ENCODE peak calls at places on chromosomes 7 and 10, in five cellular contexts. B is pancreas, W is AG09309, M is fibroblast of pulmonary artery, X is PC-3. I is an unnamed sample.

GRCh38 chr7:50473531-50473930 is 23.4 kb upstream of the FIGNL1 start:
- DNase-seq in W (no peak), B (no peak), X (no peak), M (no peak), I (no peak)

GRCh38 chr7:36011588-36011965 is 141.5 kb upstream of the EEPD1 start:
- DNase-seq in B (no peak), W (no peak), X (no peak), M (no peak), I (no peak)

GRCh38 chr10:113052076-113052830 is 102.2 kb downstream of the TCF7L2 start:
- DNase-seq in X (peak), W (no peak), B (no peak), M (peak), I (no peak)

GRCh38 chr10:112689327-112689726 is 242.3 kb downstream of the VTI1A start:
- DNase-seq in B (no peak), M (peak), W (no peak), X (peak), I (no peak)

GRCh38 chr10:80462986-80463741 is 9.1 kb downstream of the TSPAN14 start:
- DNase-seq in W (no peak), B (no peak), M (no peak), X (no peak), I (no peak)

GRCh38 chr7:43764039-43764789 is 5.7 kb downstream of the BLVRA start:
- DNase-seq in X (peak), B (no peak), W (no peak), M (peak), I (peak)

GRCh38 chr7:77529279-77529678 is 7.8 kb upstream of the PTPN12 start:
- DNase-seq in W (no peak), X (no peak), B (no peak), M (no peak), I (no peak)

GRCh38 chr7:158268851-158269535 is 318.6 kb downstream of the PTPRN2 start:
- DNase-seq in W (no peak), B (peak), X (no peak), M (no peak), I (no peak)

GRCh38 chr10:132577350-132578005 is 39.9 kb downstream of the INPP5A start:
- DNase-seq in M (peak), W (no peak), X (peak), B (no peak), I (peak)

GRCh38 chr10:63481815-63482421 is 16.1 kb upstream of the JMJD1C start:
- DNase-seq in W (no peak), M (peak), B (no peak), X (no peak), I (no peak)

GRCh38 chr10:66822801-66823200 is 103.0 kb upstream of the LRRTM3 start:
- DNase-seq in M (no peak), W (no peak), X (no peak), B (no peak), I (no peak)

GRCh38 chr10:43628956-43629355 is 19.7 kb downstream of the ZNF32 start:
- DNase-seq in M (no peak), W (no peak), X (no peak), B (no peak), I (no peak)

GRCh38 chr7:43729924-43730248 is 563 bp upstream of the COA1 start:
- DNase-seq in W (no peak), M (no peak), X (no peak), B (no peak), I (no peak)

GRCh38 chr7:17422966-17423365 is 124.5 kb downstream of the AHR start:
- DNase-seq in X (no peak), B (no peak), M (no peak), W (peak), I (no peak)

GRCh38 chr7:156056548-156056947 is 244.3 kb upstream of the SHH start:
- DNase-seq in W (no peak), X (no peak), B (no peak), M (no peak), I (no peak)

GRCh38 chr7:81383848-81384247 is 386.0 kb downstream of the HGF start:
- DNase-seq in M (no peak), B (no peak), W (no peak), X (no peak), I (no peak)

GRCh38 chr10:43623351-43623750 is 17.1 kb downstream of the ZNF485 start:
- DNase-seq in W (no peak), X (no peak), M (peak), B (no peak), I (no peak)

GRCh38 chr7:127954371-127954770 is 76.9 kb downstream of the LRRC4 start:
- DNase-seq in X (no peak), M (no peak), W (no peak), B (no peak), I (no peak)

GRCh38 chr10:36534471-36535002 is 590.9 kb upstream of the ANKRD30A start:
- DNase-seq in M (peak), B (no peak), X (peak), W (peak), I (no peak)

GRCh38 chr10:62514079-62514693 is 140.0 kb downstream of the ZNF365 start:
- DNase-seq in B (no peak), W (no peak), M (no peak), X (no peak), I (no peak)

GRCh38 chr10:99560277-99561126 is 27.8 kb downstream of the NKX2-3 start:
- DNase-seq in M (peak), X (peak), B (no peak), W (peak), I (no peak)

GRCh38 chr7:101081432-101081831 is 3.8 kb upstream of the TRIM56 start:
- DNase-seq in W (no peak), B (no peak), M (no peak), X (no peak), I (no peak)

GRCh38 chr10:14407567-14407966 is 76.8 kb upstream of the FRMD4A start:
- DNase-seq in X (no peak), B (no peak), M (no peak), W (no peak), I (no peak)

GRCh38 chr10:101617824-101618568 is 29.9 kb downstream of the DPCD start:
- DNase-seq in B (no peak), W (no peak), M (no peak), X (no peak), I (no peak)

GRCh38 chr7:139772115-139772514 is 5.7 kb downstream of the HIPK2 start:
- DNase-seq in W (no peak), X (peak), M (no peak), B (no peak), I (no peak)

GRCh38 chr7:139775829-139776266 is 1.9 kb downstream of the HIPK2 start:
- DNase-seq in M (peak), W (no peak), B (no peak), X (peak), I (peak)

GRCh38 chr7:139773372-139773771 is 4.4 kb downstream of the HIPK2 start:
- DNase-seq in W (no peak), X (no peak), M (no peak), B (no peak), I (no peak)

GRCh38 chr7:139772837-139773236 is 5.0 kb downstream of the HIPK2 start:
- DNase-seq in W (no peak), X (no peak), B (no peak), M (no peak), I (no peak)

DNA sequence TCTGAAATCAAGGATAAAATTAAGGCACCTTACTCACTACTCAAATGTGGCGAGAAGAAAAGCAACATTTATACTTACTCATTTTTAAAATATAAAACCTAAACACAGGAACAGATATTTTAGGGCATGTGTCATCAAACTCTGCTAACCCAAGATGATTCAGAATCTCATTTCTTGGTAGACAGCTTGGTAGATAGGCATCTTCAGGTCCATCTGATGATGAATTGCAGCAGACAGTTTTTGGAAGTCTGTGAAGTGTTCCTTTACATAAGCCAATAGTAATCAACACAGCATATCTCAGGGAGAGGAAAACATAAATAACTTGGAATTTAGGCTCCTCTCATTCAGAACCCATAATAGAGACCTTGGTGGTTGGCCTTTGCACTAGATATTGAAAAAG is 3.4 kb downstream of the HIPK2 start:
- DNase-seq in B (no peak), X (peak), W (peak), M (peak), I (no peak)
- H3K4me3 ChIP-seq in B (no peak), X (peak), W (no peak), M (peak), I (no peak)

GRCh38 chr7:730501-731439 is 3.7 kb upstream of the PRKAR1B start:
- DNase-seq in B (no peak), M (no peak), X (no peak), W (no peak), I (no peak)
- TF ChIP-seq CTCF in B (no peak), M (no peak), X (no peak), W (no peak), I (no peak)

DNA sequence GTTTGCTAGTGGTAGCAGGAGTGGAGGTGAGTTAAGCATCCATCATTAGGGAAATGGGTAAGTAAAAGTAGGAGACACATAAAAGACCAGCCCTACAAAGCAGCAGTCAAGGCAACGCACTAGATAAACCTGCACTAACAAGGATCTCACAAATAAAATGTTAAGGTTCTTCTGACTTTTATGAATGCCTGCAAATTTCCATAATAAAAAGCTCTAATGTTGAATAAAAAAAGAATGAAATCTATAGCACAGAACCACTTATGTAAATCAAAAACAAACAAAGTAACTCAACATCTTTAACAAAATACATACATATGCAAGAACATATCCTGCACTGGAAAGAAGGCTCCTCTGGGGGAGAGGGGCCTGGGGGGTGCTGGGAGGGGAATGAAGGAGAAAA is 4.6 kb downstream of the SGMS1 start:
- DNase-seq in B (no peak), X (no peak), W (no peak), M (no peak), I (no peak)
- H3K4me3 ChIP-seq in B (no peak), X (no peak), W (no peak), M (no peak), I (no peak)

GRCh38 chr7:143256325-143256724 is 6.9 kb upstream of the GSTK1 start:
- DNase-seq in X (no peak), M (no peak), W (no peak), B (no peak), I (no peak)
- TF ChIP-seq CTCF in X (no peak), M (no peak), W (no peak), B (no peak), I (no peak)

GRCh38 chr10:79349072-79349491 is 1.8 kb downstream of the PPIF start:
- DNase-seq in B (no peak), W (no peak), M (no peak), X (no peak), I (no peak)
- H3K4me3 ChIP-seq in B (peak), W (peak), M (peak), X (peak), I (no peak)

DNA sequence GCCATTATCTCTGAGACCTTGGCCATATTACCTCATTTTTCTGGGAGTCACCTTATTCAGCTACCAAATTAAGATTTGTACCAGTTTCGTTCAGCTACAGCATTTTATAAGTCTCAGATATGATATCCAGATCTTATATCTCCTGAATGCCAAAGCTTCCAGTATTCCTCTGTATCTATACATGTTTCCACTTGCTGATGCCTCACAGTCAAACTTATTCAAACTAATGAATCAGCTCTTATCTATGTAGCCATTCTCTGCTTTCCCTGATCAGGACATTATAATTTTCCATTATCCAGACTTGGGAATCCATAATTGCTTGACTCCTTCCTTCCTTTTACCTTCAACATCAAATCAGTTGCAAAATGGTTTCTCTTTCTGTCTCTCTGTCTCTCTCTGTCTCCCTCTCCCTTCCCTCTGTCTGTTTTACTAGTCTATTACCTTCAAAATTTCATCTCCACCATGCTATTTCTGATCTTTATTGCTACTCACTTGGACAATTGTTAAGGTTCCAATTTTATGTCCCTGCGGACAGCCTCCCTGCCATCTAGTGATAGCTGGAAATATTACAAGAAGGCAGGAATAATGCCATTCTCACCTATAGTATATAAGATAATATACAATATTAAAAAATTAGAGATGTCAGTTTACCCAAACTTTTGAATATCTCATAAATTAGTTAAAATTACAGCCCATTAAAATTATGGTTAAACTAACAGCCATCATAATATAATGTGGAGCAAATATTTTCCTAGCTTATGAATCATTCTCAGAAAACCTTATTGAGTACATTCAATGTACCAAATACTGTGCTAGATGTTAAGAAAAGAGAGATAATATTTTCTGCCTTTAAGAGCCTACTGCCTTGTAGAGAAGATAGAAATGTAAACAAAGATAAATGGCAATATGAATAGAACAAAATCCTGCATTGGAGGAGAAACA is 89.8 kb downstream of the PCLO start:
- DNase-seq in B (no peak), W (no peak), M (no peak), X (peak), I (no peak)
- TF ChIP-seq CTCF in B (no peak), W (no peak), M (peak), X (peak), I (no peak)

GRCh38 chr7:120583835-120584586 is 273.9 kb downstream of the TSPAN12 start:
- DNase-seq in M (peak), X (peak), W (no peak), B (no peak), I (no peak)
- H3K4me3 ChIP-seq in M (no peak), X (no peak), W (no peak), B (no peak), I (no peak)

GRCh38 chr10:3045471-3046209 is 21.7 kb upstream of the PFKP start:
- DNase-seq in X (peak), B (peak), W (peak), M (peak), I (no peak)
- TF ChIP-seq CTCF in X (no peak), B (no peak), W (peak), M (peak), I (peak)

I was measured in ascending aorta.